ENCODE peak calls at places on chromosomes 11 and 22, in five cellular contexts. One of them, this sample, is unnamed.

GRCh38 chr22:50476819-50477344 is 2.0 kb upstream of the SBF1 start:
- DNase-seq in transverse colon: no peak
- DNase-seq in stimulated activated CD4-positive, alpha-beta T cell treated with anti-CD3 and anti-CD28 coated beads, Interleukin-4, amount 100 ng/mL, for 4 hours: no peak
- DNase-seq in CD4-positive, alpha-beta memory T cell: no peak
- DNase-seq in lower leg skin: no peak
- DNase-seq in this sample: no peak

GRCh38 chr22:43077121-43077877 is 11.9 kb downstream of the TTLL1 start:
- DNase-seq in CD4-positive, alpha-beta memory T cell: no peak
- DNase-seq in stimulated activated CD4-positive, alpha-beta T cell treated with anti-CD3 and anti-CD28 coated beads, Interleukin-4, amount 100 ng/mL, for 4 hours: no peak
- DNase-seq in transverse colon: peak
- DNase-seq in lower leg skin: no peak
- DNase-seq in this sample: no peak

GRCh38 chr11:87726511-87726910 is 448.7 kb downstream of the RAB38 start:
- DNase-seq in transverse colon: no peak
- DNase-seq in CD4-positive, alpha-beta memory T cell: no peak
- DNase-seq in stimulated activated CD4-positive, alpha-beta T cell treated with anti-CD3 and anti-CD28 coated beads, Interleukin-4, amount 100 ng/mL, for 4 hours: no peak
- DNase-seq in lower leg skin: no peak
- DNase-seq in this sample: no peak

GRCh38 chr11:110077866-110078325 is 15.3 kb upstream of the ZC3H12C start:
- DNase-seq in lower leg skin: no peak
- DNase-seq in transverse colon: no peak
- DNase-seq in CD4-positive, alpha-beta memory T cell: no peak
- DNase-seq in stimulated activated CD4-positive, alpha-beta T cell treated with anti-CD3 and anti-CD28 coated beads, Interleukin-4, amount 100 ng/mL, for 4 hours: no peak
- DNase-seq in this sample: no peak

GRCh38 chr11:832529-833113 is at the start of gene CD151:
- DNase-seq in lower leg skin: no peak
- DNase-seq in stimulated activated CD4-positive, alpha-beta T cell treated with anti-CD3 and anti-CD28 coated beads, Interleukin-4, amount 100 ng/mL, for 4 hours: peak
- DNase-seq in transverse colon: peak
- DNase-seq in CD4-positive, alpha-beta memory T cell: no peak
- DNase-seq in this sample: peak

GRCh38 chr11:46896719-46897406 is 21.5 kb downstream of the LRP4 start:
- DNase-seq in CD4-positive, alpha-beta memory T cell: no peak
- DNase-seq in transverse colon: no peak
- DNase-seq in stimulated activated CD4-positive, alpha-beta T cell treated with anti-CD3 and anti-CD28 coated beads, Interleukin-4, amount 100 ng/mL, for 4 hours: no peak
- DNase-seq in lower leg skin: no peak
- DNase-seq in this sample: peak

GRCh38 chr11:94544832-94545640 is 1.3 kb downstream of the FUT4 start:
- DNase-seq in CD4-positive, alpha-beta memory T cell: no peak
- DNase-seq in transverse colon: peak
- DNase-seq in lower leg skin: peak
- DNase-seq in stimulated activated CD4-positive, alpha-beta T cell treated with anti-CD3 and anti-CD28 coated beads, Interleukin-4, amount 100 ng/mL, for 4 hours: peak
- DNase-seq in this sample: no peak

GRCh38 chr11:8671651-8672062 is 10.8 kb downstream of the TRIM66 start:
- DNase-seq in CD4-positive, alpha-beta memory T cell: no peak
- DNase-seq in stimulated activated CD4-positive, alpha-beta T cell treated with anti-CD3 and anti-CD28 coated beads, Interleukin-4, amount 100 ng/mL, for 4 hours: no peak
- DNase-seq in transverse colon: no peak
- DNase-seq in lower leg skin: peak
- DNase-seq in this sample: no peak

GRCh38 chr11:614583-615452 is 932 bp downstream of the IRF7 start:
- DNase-seq in stimulated activated CD4-positive, alpha-beta T cell treated with anti-CD3 and anti-CD28 coated beads, Interleukin-4, amount 100 ng/mL, for 4 hours: no peak
- DNase-seq in transverse colon: peak
- DNase-seq in lower leg skin: peak
- DNase-seq in CD4-positive, alpha-beta memory T cell: no peak
- DNase-seq in this sample: peak

GRCh38 chr22:48238966-48239365 is 1476.5 kb downstream of the TBC1D22A start:
- DNase-seq in transverse colon: no peak
- DNase-seq in CD4-positive, alpha-beta memory T cell: no peak
- DNase-seq in lower leg skin: peak
- DNase-seq in stimulated activated CD4-positive, alpha-beta T cell treated with anti-CD3 and anti-CD28 coated beads, Interleukin-4, amount 100 ng/mL, for 4 hours: no peak
- DNase-seq in this sample: no peak

GRCh38 chr22:22384267-22384666 is 124.3 kb downstream of the ZNF280B start:
- DNase-seq in transverse colon: no peak
- DNase-seq in stimulated activated CD4-positive, alpha-beta T cell treated with anti-CD3 and anti-CD28 coated beads, Interleukin-4, amount 100 ng/mL, for 4 hours: no peak
- DNase-seq in CD4-positive, alpha-beta memory T cell: no peak
- DNase-seq in lower leg skin: no peak
- DNase-seq in this sample: no peak